ENCODE peak calls at places on chromosome 20, in nine cellular contexts. Z is GM13976, D is tibial nerve, E is pancreas, G is neural crest cell, W is HCT116, R is nephron progenitor cell, T is AG04450, L is testis. A is an unnamed sample.

GRCh38 chr20:51447097-51447764 is 95.3 kb downstream of the NFATC2 start:
- DNase-seq in Z (no peak), D (peak), E (peak), G (no peak), W (peak), R (no peak), T (peak), L (peak), A (no peak)

GRCh38 chr20:59790388-59790787 is 143.0 kb downstream of the SYCP2 start:
- DNase-seq in Z (no peak), D (no peak), E (no peak), G (no peak), W (no peak), R (no peak), T (no peak), L (no peak), A (no peak)

GRCh38 chr20:19749537-19749936 is 8.5 kb upstream of the RIN2 start:
- DNase-seq in Z (no peak), D (no peak), E (no peak), G (no peak), W (no peak), R (no peak), T (no peak), L (no peak), A (no peak)

GRCh38 chr20:17531537-17532025 is 402 bp upstream of the BFSP1 start:
- DNase-seq in Z (no peak), D (no peak), E (no peak), G (no peak), W (no peak), R (no peak), T (no peak), L (no peak), A (no peak)

GRCh38 chr20:19427913-19428800 is 215.7 kb downstream of the SLC24A3 start:
- DNase-seq in Z (no peak), D (no peak), E (no peak), G (no peak), W (no peak), R (no peak), T (no peak), L (no peak), A (no peak)

GRCh38 chr20:25309395-25310267 is 61.7 kb downstream of the PYGB start:
- DNase-seq in Z (no peak), D (peak), E (no peak), G (no peak), W (peak), R (no peak), T (no peak), L (no peak), A (no peak)

GRCh38 chr20:60512436-60512835 is 554.2 kb downstream of the CDH26 start:
- DNase-seq in Z (no peak), D (no peak), E (no peak), G (peak), W (no peak), R (no peak), T (peak), L (peak), A (no peak)

GRCh38 chr20:59787186-59787890 is 146.1 kb downstream of the SYCP2 start:
- DNase-seq in Z (peak), D (no peak), E (no peak), G (no peak), W (no peak), R (no peak), T (no peak), L (no peak), A (peak)

GRCh38 chr20:15639839-15640238 is 933.4 kb downstream of the KIF16B start:
- DNase-seq in Z (no peak), D (no peak), E (no peak), G (no peak), W (no peak), R (no peak), T (no peak), L (no peak), A (no peak)

GRCh38 chr20:15638781-15639180 is 934.5 kb downstream of the KIF16B start:
- DNase-seq in Z (no peak), D (no peak), E (no peak), G (no peak), W (no peak), R (no peak), T (no peak), L (no peak), A (no peak)

GRCh38 chr20:15642099-15642498 is 931.1 kb downstream of the KIF16B start:
- DNase-seq in Z (no peak), D (no peak), E (no peak), G (no peak), W (no peak), R (no peak), T (no peak), L (no peak), A (no peak)

GRCh38 chr20:15642676-15643075 is 930.6 kb downstream of the KIF16B start:
- DNase-seq in Z (no peak), D (no peak), E (no peak), G (no peak), W (no peak), R (no peak), T (no peak), L (no peak), A (no peak)

DNA sequence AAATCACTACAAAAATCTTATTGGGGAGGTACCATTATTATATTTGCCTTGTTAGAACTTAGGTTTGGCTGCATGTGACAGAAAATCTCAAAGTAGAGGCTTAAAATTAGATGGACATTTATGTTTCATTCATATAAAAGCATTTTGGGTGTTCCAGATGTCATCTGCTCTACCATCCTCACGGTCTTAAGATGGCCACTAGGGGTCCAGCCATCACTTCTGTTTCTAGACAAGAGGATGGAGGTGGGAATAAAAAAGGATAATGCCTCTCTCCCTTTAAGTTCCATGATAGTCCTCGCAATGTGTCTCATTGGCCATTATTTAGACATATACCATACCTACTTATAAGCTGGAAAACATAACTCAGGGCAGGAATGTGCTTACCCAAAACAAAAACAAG is 929.5 kb downstream of the KIF16B start:
- DNase-seq in Z (no peak), D (no peak), E (no peak), G (no peak), W (no peak), R (no peak), T (no peak), L (no peak), A (no peak)
- TF ChIP-seq CTCF in Z (no peak), D (no peak), E (no peak), G (peak), W (no peak), R (no peak), T (peak), L (no peak), A (no peak)

DNA sequence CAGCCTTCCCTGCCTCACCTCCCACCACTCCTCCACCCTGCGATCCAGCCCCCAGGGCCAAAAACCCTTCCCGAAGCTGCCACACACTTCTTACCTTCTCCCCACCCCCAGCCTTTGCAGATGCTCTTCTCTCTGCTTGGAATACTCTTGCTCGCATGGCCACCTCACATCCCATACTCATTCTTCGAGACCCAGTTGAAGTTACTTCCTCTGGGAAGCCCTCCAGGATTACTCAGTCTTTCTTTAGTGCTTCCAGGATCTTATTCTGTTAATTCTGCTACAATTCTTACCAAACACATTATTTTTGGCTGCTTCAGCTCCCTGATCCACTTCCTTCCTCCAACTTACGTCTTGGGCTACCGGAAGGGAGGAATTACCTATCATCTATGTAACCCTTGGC is 54.3 kb downstream of the CD40 start:
- DNase-seq in Z (no peak), D (no peak), E (no peak), G (no peak), W (no peak), R (no peak), T (no peak), L (no peak), A (no peak)
- TF ChIP-seq CTCF in Z (no peak), D (no peak), E (no peak), G (no peak), W (no peak), R (no peak), T (no peak), L (no peak), A (no peak)

DNA sequence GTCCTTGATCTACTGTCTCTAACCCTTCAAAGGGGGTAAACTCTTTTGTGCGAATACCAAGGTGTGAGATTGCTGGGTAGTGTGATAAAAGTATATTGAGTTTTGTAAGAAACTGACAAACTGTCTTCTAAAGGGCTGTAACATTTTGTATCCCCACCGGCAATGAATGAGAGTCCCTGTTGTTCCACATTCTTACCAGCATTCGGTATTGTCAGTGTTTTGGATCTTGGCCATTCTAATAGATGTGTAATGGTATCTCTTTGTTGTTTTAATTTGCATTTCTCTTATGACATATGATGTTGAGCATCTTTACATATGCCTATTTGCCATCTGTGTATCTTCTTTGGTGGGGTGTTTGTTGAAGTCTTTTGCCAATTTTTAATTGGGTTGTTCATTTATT is 1090.7 kb downstream of the KIF16B start:
- DNase-seq in Z (no peak), D (no peak), E (no peak), G (no peak), W (no peak), R (no peak), T (no peak), L (no peak), A (no peak)
- TF ChIP-seq CTCF in Z (no peak), D (no peak), E (no peak), G (peak), W (no peak), R (no peak), T (peak), L (no peak), A (no peak)

GRCh38 chr20:1474817-1475603 is 8.4 kb upstream of the NSFL1C start:
- DNase-seq in Z (no peak), D (no peak), E (no peak), G (no peak), W (no peak), R (no peak), T (no peak), L (no peak), A (no peak)
- TF ChIP-seq CTCF in Z (no peak), D (no peak), E (no peak), G (no peak), W (peak), R (no peak), T (no peak), L (no peak), A (no peak)

DNA sequence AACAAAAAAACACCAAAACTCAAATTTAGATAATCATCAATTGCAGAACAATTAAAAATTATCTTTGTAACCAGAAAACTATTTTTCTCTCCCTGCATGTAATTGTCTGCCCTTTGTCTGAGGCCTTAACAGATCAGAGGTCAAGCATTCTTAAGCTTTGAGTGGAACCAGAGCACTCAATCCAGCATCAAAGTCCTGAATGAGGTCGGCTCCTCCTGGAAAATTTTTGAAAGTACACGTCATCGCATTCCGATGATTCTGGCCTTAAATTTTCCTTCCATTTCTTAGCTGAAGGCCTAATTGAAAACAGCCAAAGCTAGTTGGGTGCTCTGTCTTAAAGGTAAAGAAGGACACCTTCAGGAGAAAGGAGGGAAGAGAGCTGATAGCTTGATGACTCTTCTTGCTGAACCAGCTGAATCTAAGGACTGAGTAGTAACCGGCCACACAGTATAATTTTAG is 510.2 kb upstream of the SULF2 start:
- DNase-seq in Z (no peak), D (no peak), E (no peak), G (no peak), W (peak), R (peak), T (peak), L (no peak), A (no peak)
- TF ChIP-seq CTCF in Z (no peak), D (no peak), E (no peak), G (peak), W (peak), R (peak), T (peak), L (no peak), A (no peak)

GRCh38 chr20:62913043-62913630 is 13.2 kb downstream of the DIDO1 start:
- DNase-seq in Z (no peak), D (no peak), E (no peak), G (no peak), W (no peak), R (no peak), T (no peak), L (no peak), A (no peak)
- TF ChIP-seq CTCF in Z (no peak), D (no peak), E (no peak), G (no peak), W (no peak), R (no peak), T (no peak), L (no peak), A (no peak)

DNA sequence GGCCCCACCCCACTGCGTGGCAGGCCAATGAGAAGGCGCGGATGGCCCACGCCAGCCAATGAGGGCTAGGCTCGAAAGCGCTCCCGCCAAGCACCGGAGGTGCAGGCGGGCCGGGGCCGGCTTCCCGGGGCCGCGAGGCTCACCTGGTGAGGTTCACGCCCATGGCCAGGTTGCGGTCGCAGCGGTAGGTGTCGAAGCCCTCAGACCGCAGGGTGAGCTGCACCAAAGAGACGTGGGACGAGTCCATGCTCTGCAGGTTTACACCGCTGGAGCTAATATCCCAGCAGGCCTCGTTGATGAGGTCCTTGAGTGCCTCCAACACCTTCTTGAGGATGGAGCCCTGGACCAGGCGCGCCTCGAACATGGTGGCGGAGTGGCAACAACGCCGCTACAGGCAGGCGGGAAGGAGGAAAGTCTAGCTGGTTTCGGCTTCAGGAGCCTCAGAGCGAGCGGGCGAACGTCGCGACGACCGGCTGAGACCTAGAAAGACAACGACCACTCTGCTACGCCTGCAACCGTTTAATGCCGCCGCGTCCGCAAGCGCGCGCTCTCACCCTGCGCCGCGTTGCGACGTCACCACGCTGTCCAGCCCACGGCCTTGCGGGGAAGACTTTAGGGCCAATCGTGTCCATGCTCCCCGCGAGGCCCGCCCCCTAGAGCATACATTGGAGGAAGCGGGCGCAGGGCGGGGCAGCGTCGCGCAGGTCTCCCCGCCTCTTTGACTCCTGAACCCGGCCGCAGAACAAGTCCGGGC is at the start of gene PCNA:
- DNase-seq in Z (peak), D (peak), E (peak), G (peak), W (peak), R (peak), T (peak), L (peak), A (peak)
- TF ChIP-seq CTCF in Z (no peak), D (no peak), E (peak), G (no peak), W (no peak), R (no peak), T (no peak), L (peak), A (no peak)

A was measured in natural killer cell.